ENCODE peak calls at places on chromosome 21, in six cellular contexts. One of them, this sample, is unnamed.

GRCh38 chr21:14630556-14631069 is 84.5 kb upstream of the SAMSN1 start:
- DNase-seq in H1: no peak
- DNase-seq in GM12878: no peak
- DNase-seq in HepG2: no peak
- DNase-seq in K562: peak; percentile 68
- DNase-seq in SK-N-SH: no peak
- DNase-seq in this sample: no peak

GRCh38 chr21:14013056-14013603 is 197.6 kb downstream of the LIPI start:
- DNase-seq in K562: no peak
- DNase-seq in SK-N-SH: no peak
- DNase-seq in GM12878: no peak
- DNase-seq in H1: no peak
- DNase-seq in HepG2: no peak
- DNase-seq in this sample: no peak

GRCh38 chr21:35677298-35677841 is 383.0 kb downstream of the SETD4 start:
- DNase-seq in GM12878: no peak
- DNase-seq in SK-N-SH: no peak
- DNase-seq in H1: no peak
- DNase-seq in K562: no peak
- DNase-seq in HepG2: peak; percentile 8
- DNase-seq in this sample: no peak

GRCh38 chr21:40185208-40185607 is 318.0 kb downstream of the PCP4 start:
- DNase-seq in SK-N-SH: no peak
- DNase-seq in H1: no peak
- DNase-seq in HepG2: no peak
- DNase-seq in K562: no peak
- DNase-seq in GM12878: no peak
- DNase-seq in this sample: no peak

GRCh38 chr21:38126677-38127271 is 130.0 kb upstream of the KCNJ15 start:
- DNase-seq in K562: peak; percentile 86
- DNase-seq in H1: peak; percentile 84
- DNase-seq in GM12878: no peak
- DNase-seq in SK-N-SH: peak; percentile 57
- DNase-seq in HepG2: peak; percentile 35
- DNase-seq in this sample: peak; percentile 10

GRCh38 chr21:37780991-37781983 is 135.0 kb downstream of the KCNJ6 start:
- DNase-seq in HepG2: no peak
- DNase-seq in K562: no peak
- DNase-seq in SK-N-SH: no peak
- DNase-seq in GM12878: no peak
- DNase-seq in H1: no peak
- DNase-seq in this sample: no peak

GRCh38 chr21:39885119-39885848 is 18.0 kb downstream of the PCP4 start:
- DNase-seq in HepG2: no peak
- DNase-seq in K562: no peak
- DNase-seq in SK-N-SH: peak; percentile 8
- DNase-seq in GM12878: no peak
- DNase-seq in H1: no peak
- DNase-seq in this sample: no peak

GRCh38 chr21:21396424-21396823 is 398.2 kb downstream of the NCAM2 start:
- DNase-seq in SK-N-SH: no peak
- DNase-seq in H1: no peak
- DNase-seq in K562: no peak
- DNase-seq in GM12878: no peak
- DNase-seq in HepG2: no peak
- DNase-seq in this sample: no peak

GRCh38 chr21:39667353-39667891 is 54.7 kb downstream of the B3GALT5 start:
- DNase-seq in K562: no peak
- DNase-seq in SK-N-SH: no peak
- DNase-seq in GM12878: no peak
- DNase-seq in HepG2: no peak
- DNase-seq in H1: no peak
- DNase-seq in this sample: no peak

GRCh38 chr21:19368944-19369343 is 965.4 kb upstream of the TMPRSS15 start:
- DNase-seq in K562: no peak
- DNase-seq in HepG2: no peak
- DNase-seq in H1: no peak
- DNase-seq in GM12878: no peak
- DNase-seq in SK-N-SH: no peak
- DNase-seq in this sample: no peak

GRCh38 chr21:45406801-45407628 is 2.0 kb downstream of the COL18A1 start:
- DNase-seq in HepG2: peak; percentile 51
- DNase-seq in H1: peak; percentile 81
- DNase-seq in GM12878: no peak
- DNase-seq in SK-N-SH: no peak
- DNase-seq in K562: peak; percentile 38
- DNase-seq in this sample: no peak

GRCh38 chr21:15275615-15276228 is 210.9 kb upstream of the NRIP1 start:
- DNase-seq in SK-N-SH: no peak
- DNase-seq in HepG2: no peak
- DNase-seq in K562: no peak
- DNase-seq in GM12878: no peak
- DNase-seq in H1: no peak
- DNase-seq in this sample: no peak

GRCh38 chr21:45829566-45830147 is 151.9 kb upstream of the COL6A1 start:
- DNase-seq in HepG2: no peak
- DNase-seq in K562: no peak
- DNase-seq in H1: peak; percentile 31
- DNase-seq in GM12878: no peak
- DNase-seq in SK-N-SH: no peak
- DNase-seq in this sample: no peak

GRCh38 chr21:25908495-25908894 is 173.7 kb downstream of the GABPA start:
- DNase-seq in K562: no peak
- DNase-seq in HepG2: no peak
- DNase-seq in SK-N-SH: no peak
- DNase-seq in GM12878: no peak
- DNase-seq in H1: no peak
- DNase-seq in this sample: no peak

GRCh38 chr21:45855248-45855801 is 126.2 kb upstream of the COL6A1 start:
- DNase-seq in SK-N-SH: no peak
- DNase-seq in GM12878: no peak
- DNase-seq in HepG2: no peak
- DNase-seq in K562: no peak
- DNase-seq in H1: no peak
- DNase-seq in this sample: no peak

GRCh38 chr21:19237603-19238002 is 834.0 kb upstream of the TMPRSS15 start:
- DNase-seq in K562: no peak
- DNase-seq in GM12878: no peak
- DNase-seq in H1: no peak
- DNase-seq in SK-N-SH: no peak
- DNase-seq in HepG2: no peak
- DNase-seq in this sample: no peak

GRCh38 chr21:32544697-32545096 is 40.6 kb downstream of the TCP10L start:
- DNase-seq in SK-N-SH: no peak
- DNase-seq in K562: no peak
- DNase-seq in HepG2: no peak
- DNase-seq in H1: no peak
- DNase-seq in GM12878: no peak
- DNase-seq in this sample: no peak

GRCh38 chr21:34612056-34612455 is 2.9 kb downstream of the RCAN1 start:
- DNase-seq in GM12878: no peak
- DNase-seq in H1: no peak
- DNase-seq in HepG2: no peak
- DNase-seq in SK-N-SH: no peak
- DNase-seq in K562: no peak
- DNase-seq in this sample: no peak
- TF ChIP-seq CTCF in GM12878: no peak
- TF ChIP-seq CTCF in H1: no peak
- TF ChIP-seq CTCF in HepG2: no peak
- TF ChIP-seq CTCF in SK-N-SH: no peak
- TF ChIP-seq CTCF in K562: no peak
- TF ChIP-seq CTCF in this sample: no peak

GRCh38 chr21:43882952-43883492 is 18.0 kb downstream of the AGPAT3 start:
- DNase-seq in GM12878: no peak
- DNase-seq in HepG2: no peak
- DNase-seq in K562: no peak
- DNase-seq in H1: no peak
- DNase-seq in SK-N-SH: no peak
- DNase-seq in this sample: no peak
- TF ChIP-seq CHD2 in GM12878: no peak
- TF ChIP-seq CHD2 in HepG2: no peak
- TF ChIP-seq CHD2 in K562: no peak
- TF ChIP-seq CHD2 in H1: no peak
- TF ChIP-seq CHD2 in SK-N-SH: no peak
- TF ChIP-seq CHD2 in this sample: no peak

GRCh38 chr21:30935889-30936168 is 54.4 kb upstream of the KRTAP11-1 start:
- DNase-seq in HepG2: no peak
- DNase-seq in SK-N-SH: no peak
- DNase-seq in GM12878: no peak
- DNase-seq in K562: no peak
- DNase-seq in H1: no peak
- DNase-seq in this sample: no peak
- H3K4me1 ChIP-seq in HepG2: no peaks in the 10 kb centered on the region
- H3K4me1 ChIP-seq in SK-N-SH: no peaks in the 10 kb centered on the region
- H3K4me1 ChIP-seq in GM12878: no peaks in the 10 kb centered on the region
- H3K4me1 ChIP-seq in K562: no peaks in the 10 kb centered on the region
- H3K4me1 ChIP-seq in H1: no peaks in the 10 kb centered on the region
- H3K4me1 ChIP-seq in this sample: no peaks in the 10 kb centered on the region

DNA sequence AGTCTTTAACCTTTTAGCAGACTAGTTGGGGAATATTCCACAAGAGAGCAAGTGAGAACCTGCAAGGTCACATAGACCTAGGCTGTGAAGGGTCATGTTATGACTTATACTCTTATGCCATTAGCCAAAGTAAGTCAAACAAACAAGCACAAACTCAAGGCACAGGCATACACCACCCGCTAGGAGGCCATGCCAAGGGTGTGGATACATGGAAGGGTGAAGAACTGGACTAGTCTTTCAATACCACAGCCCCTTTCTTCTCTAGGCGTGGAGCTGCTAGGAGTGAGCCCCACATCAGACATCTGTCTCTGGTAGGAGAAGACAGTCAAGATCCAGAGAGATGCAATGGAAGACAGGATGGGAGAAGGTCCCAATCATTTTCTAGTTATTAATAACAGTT is 68.6 kb downstream of the BACH1 start:
- DNase-seq in H1: no peak
- DNase-seq in HepG2: no peak
- DNase-seq in K562: no peak
- DNase-seq in GM12878: no peak
- DNase-seq in SK-N-SH: no peak
- DNase-seq in this sample: no peak
- TF ChIP-seq CTCF in H1: no peak
- TF ChIP-seq CTCF in HepG2: no peak
- TF ChIP-seq CTCF in K562: no peak
- TF ChIP-seq CTCF in GM12878: no peak
- TF ChIP-seq CTCF in SK-N-SH: no peak
- TF ChIP-seq CTCF in this sample: no peak